ENCODE peak calls at places on chromosomes 1 and 21, in six cellular contexts. E is right lobe of liver, H is astrocyte, G is right cardiac atrium, V is heart left ventricle, C is left ventricle myocardium inferior. Q is an unnamed sample. For H3K27me3, the result is how much of the 10 kb centered on the place peaks cover.

GRCh38 chr1:197948926-197949899 is 32.0 kb downstream of the LHX9 start:
- DNase-seq in H (no peak), E (no peak), G (no peak), V (no peak), C (no peak), Q (no peak)

GRCh38 chr1:186819140-186819539 is 9.6 kb upstream of the PLA2G4A start:
- DNase-seq in C (no peak), E (no peak), V (no peak), H (peak), G (no peak), Q (no peak)

GRCh38 chr21:32297449-32297848 is 1.2 kb upstream of the MRAP start:
- DNase-seq in C (no peak), E (no peak), H (no peak), G (no peak), V (no peak), Q (no peak)

GRCh38 chr1:2544093-2544874 is 11.9 kb upstream of the TNFRSF14 start:
- DNase-seq in H (peak), E (no peak), V (no peak), G (no peak), C (no peak), Q (no peak)

GRCh38 chr1:234997201-234998173 is 131.2 kb downstream of the TOMM20 start:
- DNase-seq in E (peak), G (peak), V (peak), C (peak), H (peak), Q (peak)

GRCh38 chr1:180542113-180542512 is 16.7 kb upstream of the OVAAL start:
- DNase-seq in V (no peak), E (no peak), H (no peak), C (no peak), G (no peak), Q (no peak)

GRCh38 chr1:42793824-42794223 is 9.0 kb downstream of the TMEM269 start:
- DNase-seq in E (no peak), H (no peak), C (no peak), V (no peak), G (no peak), Q (no peak)

GRCh38 chr1:15916417-15916816 is 59.5 kb downstream of the ZBTB17 start:
- DNase-seq in H (peak), G (no peak), C (no peak), E (no peak), V (no peak), Q (no peak)

GRCh38 chr1:88985033-88985432 is 7.4 kb downstream of the KYAT3 start:
- DNase-seq in C (no peak), V (no peak), H (peak), G (peak), E (no peak), Q (no peak)

GRCh38 chr1:186681806-186682205 is 1.6 kb upstream of the PTGS2 start:
- DNase-seq in E (no peak), G (no peak), V (no peak), H (no peak), C (no peak), Q (no peak)

GRCh38 chr1:9009438-9010366 is 16.5 kb downstream of the SLC2A7 start:
- DNase-seq in H (no peak), G (peak), E (no peak), V (no peak), C (no peak), Q (peak)

GRCh38 chr1:91548382-91549040 is 47.9 kb downstream of the CDC7 start:
- DNase-seq in E (peak), H (no peak), G (no peak), C (no peak), V (no peak), Q (no peak)

GRCh38 chr21:25961042-25961441 is 209.5 kb downstream of the APP start:
- DNase-seq in C (no peak), H (no peak), V (no peak), G (no peak), E (no peak), Q (no peak)

GRCh38 chr1:212242288-212242984 is 42.8 kb upstream of the PPP2R5A start:
- DNase-seq in E (peak), H (no peak), C (no peak), V (no peak), G (no peak), Q (no peak)

GRCh38 chr21:38284221-38284620 is 27.4 kb downstream of the KCNJ15 start:
- DNase-seq in C (no peak), G (no peak), V (no peak), E (no peak), H (no peak), Q (no peak)

GRCh38 chr21:34819357-34819999 is 150.7 kb downstream of the CLIC6 start:
- DNase-seq in E (no peak), V (no peak), H (no peak), G (no peak), C (no peak), Q (no peak)

GRCh38 chr21:21046063-21046462 is 47.9 kb downstream of the NCAM2 start:
- DNase-seq in G (no peak), H (no peak), E (no peak), V (no peak), C (no peak), Q (no peak)

GRCh38 chr1:223486366-223486765 is 93.2 kb downstream of the CCDC185 start:
- DNase-seq in H (no peak), C (no peak), V (no peak), G (no peak), E (no peak), Q (no peak)

GRCh38 chr1:200869753-200870391 is 2.9 kb upstream of the GPR25 start:
- DNase-seq in V (no peak), G (no peak), H (no peak), C (no peak), E (no peak), Q (no peak)

GRCh38 chr21:38985423-38986378 is 180.0 kb downstream of the ETS2 start:
- DNase-seq in G (peak), C (peak), V (peak), E (peak), H (peak), Q (peak)

GRCh38 chr1:204598319-204598969 is 82.2 kb downstream of the MDM4 start:
- DNase-seq in H (no peak), E (no peak), V (no peak), C (no peak), G (no peak), Q (no peak)
- H3K27ac ChIP-seq in H (no peak), E (no peak), V (no peak), C (no peak), G (no peak), Q (no peak)

DNA sequence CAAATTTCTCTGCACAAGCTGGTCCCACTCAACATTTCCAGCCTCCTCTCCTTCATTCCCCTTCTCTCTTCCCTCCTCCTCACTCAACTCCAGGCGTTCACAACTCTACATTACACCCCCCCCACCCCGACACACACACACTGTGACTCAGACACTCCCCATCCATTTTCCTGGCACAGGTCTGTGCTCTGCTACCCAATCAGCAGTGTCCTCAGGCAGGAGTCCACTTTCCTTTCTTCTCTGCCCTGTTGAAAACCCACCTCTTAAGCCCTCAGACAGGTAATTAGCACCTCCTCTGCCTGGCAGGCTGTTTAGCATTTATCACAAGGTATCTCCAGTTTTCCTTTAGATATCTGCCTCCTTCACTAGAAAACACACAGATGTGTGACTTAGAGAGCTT is 8.8 kb upstream of the LMX1A start:
- DNase-seq in C (no peak), G (no peak), E (no peak), H (no peak), V (no peak), Q (no peak)
- H3K27me3 ChIP-seq in C (half or more), G (under half), E (under half), H (under half), V (under half), Q (half or more)

DNA sequence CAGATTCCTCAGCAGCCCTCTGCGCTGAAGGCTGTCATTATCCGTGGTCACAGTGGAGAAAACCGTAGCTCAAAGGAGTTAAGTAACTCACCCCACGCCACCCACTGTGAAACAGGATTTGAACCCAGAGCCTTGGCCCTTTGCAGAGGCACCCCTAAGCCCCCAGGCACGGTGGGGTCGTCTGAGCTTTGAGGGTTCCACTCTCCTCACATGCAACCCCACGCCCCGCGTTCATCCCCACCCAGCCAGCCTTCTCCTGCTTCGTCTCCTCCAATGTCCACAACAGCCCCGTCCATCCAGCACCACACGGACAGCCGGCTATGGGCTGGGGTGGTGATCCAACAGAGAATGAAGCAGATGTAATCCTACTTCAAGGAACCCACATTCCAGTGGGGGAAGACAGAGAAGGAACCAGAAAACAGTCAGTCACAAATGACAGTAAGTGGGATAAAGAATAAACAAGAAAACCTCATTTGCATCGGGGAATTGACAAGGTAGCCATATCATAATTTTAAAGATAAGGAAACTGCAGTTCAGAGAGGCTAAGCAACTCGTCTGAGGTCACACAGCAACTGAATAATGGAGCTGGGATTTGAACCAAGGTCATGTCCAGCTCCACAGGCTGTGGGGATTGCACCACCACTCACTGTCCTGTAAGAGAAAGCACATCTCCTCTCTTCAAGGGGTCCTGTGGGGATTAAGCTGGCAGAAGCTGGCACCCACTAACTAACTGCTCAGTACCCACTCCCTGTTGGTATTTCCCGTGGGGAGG is 31.7 kb downstream of the DHRS3 start:
- DNase-seq in V (no peak), E (no peak), H (no peak), G (no peak), C (no peak), Q (no peak)
- H3K27ac ChIP-seq in V (no peak), E (peak), H (no peak), G (no peak), C (no peak), Q (no peak)

DNA sequence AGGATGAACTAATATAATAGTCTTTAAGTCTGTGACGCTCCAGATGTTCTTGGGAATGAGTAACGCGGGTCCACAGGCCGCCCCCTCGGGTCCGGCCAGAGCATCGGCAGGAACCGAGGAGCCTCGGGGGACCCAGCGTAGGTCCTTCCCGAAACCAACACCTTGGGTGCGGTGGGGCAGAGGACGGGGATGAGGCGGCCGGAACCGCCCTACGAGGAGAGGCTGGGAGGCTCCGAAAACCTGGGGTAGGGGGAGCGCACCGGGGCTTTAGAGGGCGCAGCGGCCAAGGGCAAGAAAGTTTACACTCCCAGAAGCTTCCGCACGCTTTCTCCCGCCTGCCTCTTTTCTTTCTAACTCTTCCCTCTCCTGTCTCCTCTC is 7.1 kb downstream of the DMRTA2 start:
- DNase-seq in V (no peak), H (no peak), E (no peak), G (no peak), C (no peak), Q (no peak)
- H3K27me3 ChIP-seq in V (half or more), H (half or more), E (under half), G (under half), C (half or more), Q (half or more)

GRCh38 chr1:110262296-110262695 is 52.2 kb downstream of the KCNC4 start:
- DNase-seq in G (no peak), C (no peak), V (no peak), E (no peak), H (no peak), Q (no peak)
- H3K27ac ChIP-seq in G (no peak), C (peak), V (peak), E (no peak), H (no peak), Q (no peak)

GRCh38 chr1:228938248-228938891 is 203.1 kb downstream of the RHOU start:
- DNase-seq in V (peak), H (no peak), E (no peak), G (peak), C (no peak), Q (no peak)

GRCh38 chr1:228937351-228937750 is 202.1 kb downstream of the RHOU start:
- DNase-seq in V (no peak), C (no peak), G (no peak), E (no peak), H (no peak), Q (no peak)

GRCh38 chr1:228937851-228938247 is 202.6 kb downstream of the RHOU start:
- DNase-seq in V (no peak), G (peak), E (no peak), C (peak), H (no peak), Q (no peak)

GRCh38 chr1:228935855-228936727 is 200.8 kb downstream of the RHOU start:
- DNase-seq in G (no peak), V (no peak), C (no peak), H (no peak), E (no peak), Q (no peak)

GRCh38 chr1:228936881-228937280 is 201.6 kb downstream of the RHOU start:
- DNase-seq in G (no peak), C (no peak), E (no peak), H (no peak), V (no peak), Q (no peak)
- H3K27me3 ChIP-seq in G (under half), C (under half), E (under half), H (under half), V (under half), Q (under half)